ENCODE peak calls at places on chromosomes 12 and 14, in eight cellular contexts. W, G, O, Q, V, R, U and T are unnamed samples.
A peak's percentile ranks its signal among the peaks of the same experiment; 100 is the strongest.

GRCh38 chr14:39050389-39050788 is 52.6 kb downstream of the SEC23A start:
- DNase-seq in W (no peak), G (no peak), O (no peak), Q (no peak), V (peak; percentile 77), R (peak; percentile 52), U (no peak), T (peak; percentile 97)

GRCh38 chr14:37826869-37827268 is 231.4 kb downstream of the TTC6 start:
- DNase-seq in W (no peak), G (no peak), O (no peak), Q (no peak), V (no peak), R (no peak), U (no peak), T (no peak)

GRCh38 chr12:50887191-50887590 is 44.5 kb downstream of the TMPRSS12 start:
- DNase-seq in W (no peak), G (no peak), O (no peak), Q (no peak), V (no peak), R (no peak), U (no peak), T (no peak)

GRCh38 chr14:53494587-53494986 is 341.5 kb upstream of the DDHD1 start:
- DNase-seq in W (no peak), G (no peak), O (no peak), Q (no peak), V (no peak), R (no peak), U (no peak), T (no peak)

GRCh38 chr14:101033006-101033405 is 129.5 kb upstream of the RTL1 start:
- DNase-seq in W (no peak), G (peak; percentile 33), O (peak; percentile 1), Q (peak; percentile 29), V (no peak), R (no peak), U (no peak), T (no peak)

GRCh38 chr14:77786148-77786547 is 13.8 kb upstream of the ADCK1 start:
- DNase-seq in W (no peak), G (no peak), O (no peak), Q (peak; percentile 3), V (no peak), R (no peak), U (no peak), T (no peak)

GRCh38 chr12:44317651-44318126 is 481.8 kb downstream of the TMEM117 start:
- DNase-seq in W (no peak), G (no peak), O (peak; percentile 17), Q (no peak), V (peak; percentile 49), R (no peak), U (no peak), T (peak; percentile 18)

GRCh38 chr14:23398348-23398747 is 9.7 kb downstream of the MYH6 start:
- DNase-seq in W (no peak), G (no peak), O (no peak), Q (no peak), V (no peak), R (no peak), U (no peak), T (no peak)

GRCh38 chr14:69005432-69006148 is 26.5 kb upstream of the ACTN1 start:
- DNase-seq in W (peak; percentile 56), G (no peak), O (peak; percentile 51), Q (peak; percentile 91), V (peak; percentile 93), R (peak; percentile 87), U (peak; percentile 74), T (peak; percentile 68)

GRCh38 chr14:80095623-80096022 is 115.7 kb downstream of the DIO2 start:
- DNase-seq in W (no peak), G (no peak), O (no peak), Q (no peak), V (peak; percentile 3), R (peak; percentile 50), U (no peak), T (no peak)

GRCh38 chr14:72544615-72545387 is 349.1 kb downstream of the DPF3 start:
- DNase-seq in W (no peak), G (no peak), O (no peak), Q (no peak), V (no peak), R (no peak), U (no peak), T (no peak)

GRCh38 chr12:88063375-88063774 is 34.2 kb upstream of the C12orf50 start:
- DNase-seq in W (no peak), G (no peak), O (no peak), Q (no peak), V (no peak), R (no peak), U (no peak), T (no peak)

GRCh38 chr12:93913845-93914244 is 234.5 kb upstream of the PLXNC1 start:
- DNase-seq in W (no peak), G (no peak), O (no peak), Q (no peak), V (no peak), R (peak; percentile 79), U (no peak), T (no peak)

GRCh38 chr12:64893961-64894360 is 69.5 kb downstream of the TBC1D30 start:
- DNase-seq in W (no peak), G (no peak), O (no peak), Q (no peak), V (peak; percentile 78), R (peak; percentile 54), U (no peak), T (no peak)

GRCh38 chr14:35855886-35856481 is 29.8 kb downstream of the BRMS1L start:
- DNase-seq in W (no peak), G (no peak), O (no peak), Q (no peak), V (no peak), R (no peak), U (no peak), T (no peak)

GRCh38 chr12:29146201-29146600 is 2.9 kb upstream of the FAR2 start:
- DNase-seq in W (no peak), G (no peak), O (no peak), Q (no peak), V (no peak), R (no peak), U (no peak), T (no peak)

GRCh38 chr14:50003213-50004021 is 110.5 kb downstream of the ARF6 start:
- DNase-seq in W (peak; percentile 74), G (peak; percentile 94), O (peak; percentile 68), Q (peak; percentile 88), V (peak; percentile 53), R (no peak), U (peak; percentile 59), T (no peak)

GRCh38 chr14:76268013-76268376 is 107.9 kb upstream of the ESRRB start:
- DNase-seq in W (no peak), G (no peak), O (no peak), Q (no peak), V (no peak), R (no peak), U (no peak), T (no peak)
- H3K4me3 ChIP-seq in W (no peak overlapping the region), G (peak overlapping the region; percentile 48), O (peak overlapping the region; percentile 63), Q (peak overlapping the region; percentile 49), V (peak overlapping the region; percentile 41), R (peak overlapping the region; percentile 43), U (peak overlapping the region; percentile 56), T (peak overlapping the region; percentile 61)

GRCh38 chr14:89844508-89844907 is 110.0 kb downstream of the EFCAB11 start:
- DNase-seq in W (no peak), G (no peak), O (no peak), Q (no peak), V (no peak), R (no peak), U (no peak), T (no peak)

GRCh38 chr14:89845346-89845745 is 109.2 kb downstream of the EFCAB11 start:
- DNase-seq in W (no peak), G (no peak), O (no peak), Q (no peak), V (peak; percentile 54), R (peak; percentile 64), U (no peak), T (peak; percentile 47)

GRCh38 chr14:89836830-89837469 is 117.6 kb downstream of the EFCAB11 start:
- DNase-seq in W (no peak), G (no peak), O (no peak), Q (no peak), V (no peak), R (no peak), U (no peak), T (no peak)

GRCh38 chr14:89842852-89843251 is 111.7 kb downstream of the EFCAB11 start:
- DNase-seq in W (no peak), G (no peak), O (no peak), Q (no peak), V (no peak), R (no peak), U (no peak), T (no peak)

DNA sequence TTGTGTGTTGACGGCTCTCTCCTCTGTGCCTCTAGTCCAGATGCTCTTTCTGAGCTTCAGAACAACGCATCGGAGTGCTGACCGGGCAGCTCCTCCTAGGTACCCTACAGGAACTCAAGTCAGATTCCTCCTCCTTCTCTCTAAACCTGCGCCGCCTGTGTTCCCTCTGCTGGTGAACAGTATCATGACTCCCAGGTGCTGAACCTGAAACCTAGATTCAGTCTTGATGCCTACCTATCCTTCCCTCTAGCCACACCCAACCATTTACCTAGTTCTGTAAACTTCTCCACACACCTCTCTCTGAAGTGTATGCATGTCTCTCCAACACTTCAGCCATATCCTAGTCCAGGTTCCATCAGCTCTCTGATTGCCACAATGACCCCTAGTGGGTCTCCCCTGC is 112.7 kb downstream of the EFCAB11 start:
- DNase-seq in W (no peak), G (no peak), O (no peak), Q (no peak), V (no peak), R (no peak), U (no peak), T (no peak)
- TF ChIP-seq CTCF in W (no peak), G (no peak), O (peak; percentile 9), Q (no peak), V (peak; percentile 30), R (no peak), U (no peak), T (no peak)

GRCh38 chr12:99282086-99282485 is 365.5 kb upstream of the GARIN6 start:
- DNase-seq in W (no peak), G (no peak), O (no peak), Q (no peak), V (no peak), R (no peak), U (no peak), T (no peak)
- H3K4me3 ChIP-seq in W (no peak overlapping the region), G (no peak overlapping the region), O (no peak overlapping the region), Q (no peak overlapping the region), V (no peak overlapping the region), R (no peak overlapping the region), U (no peak overlapping the region), T (no peak overlapping the region)

GRCh38 chr12:53988519-53989226 is 3.7 kb downstream of the HOXC10 start:
- DNase-seq in W (no peak), G (peak; percentile 51), O (no peak), Q (no peak), V (no peak), R (no peak), U (no peak), T (no peak)

GRCh38 chr12:53990311-53991076 is 5.5 kb downstream of the HOXC10 start:
- DNase-seq in W (no peak), G (no peak), O (no peak), Q (no peak), V (no peak), R (no peak), U (no peak), T (no peak)

GRCh38 chr12:53991077-53991460 is 6.1 kb downstream of the HOXC10 start:
- DNase-seq in W (peak; percentile 79), G (no peak), O (no peak), Q (peak; percentile 89), V (no peak), R (no peak), U (no peak), T (no peak)

GRCh38 chr12:53987748-53988147 is 2.8 kb downstream of the HOXC10 start:
- DNase-seq in W (no peak), G (no peak), O (no peak), Q (no peak), V (no peak), R (no peak), U (no peak), T (no peak)

GRCh38 chr12:53989227-53990113 is 4.5 kb downstream of the HOXC10 start:
- DNase-seq in W (no peak), G (no peak), O (peak; percentile 58), Q (no peak), V (peak; percentile 62), R (no peak), U (no peak), T (no peak)
- TF ChIP-seq CTCF in W (no peak), G (peak; percentile 38), O (peak; percentile 68), Q (peak; percentile 30), V (peak; percentile 57), R (peak; percentile 59), U (peak; percentile 13), T (peak; percentile 61)